ENCODE peak calls at places on chromosomes 3 and 15, in six cellular contexts. R is tibial artery, G is cardiac fibroblast, X is mesothelial cell of epicardium, S is Panc1, E is AG04450. F is an unnamed sample.

GRCh38 chr3:48222616-48223513 is at the start of gene CAMP:
- DNase-seq in X (peak), R (peak), E (no peak), S (no peak), G (peak), F (peak)

GRCh38 chr3:96958856-96959255 is 144.5 kb downstream of the EPHA6 start:
- DNase-seq in G (peak), E (no peak), S (no peak), R (no peak), X (no peak), F (no peak)

GRCh38 chr15:57031605-57032004 is 113.2 kb downstream of the TCF12 start:
- DNase-seq in R (peak), G (peak), E (no peak), X (no peak), S (no peak), F (no peak)

GRCh38 chr15:43370310-43370974 is 401 bp downstream of the ZSCAN29 start:
- DNase-seq in X (peak), R (peak), E (no peak), S (no peak), G (peak), F (no peak)

GRCh38 chr15:78675206-78675605 is 34.2 kb upstream of the CHRNB4 start:
- DNase-seq in S (no peak), G (no peak), R (no peak), X (no peak), E (no peak), F (no peak)

GRCh38 chr15:57591822-57592367 is at the start of gene MYZAP:
- DNase-seq in S (no peak), X (peak), E (no peak), R (peak), G (peak), F (no peak)

GRCh38 chr3:55162031-55162784 is 234.3 kb upstream of the LRTM1 start:
- DNase-seq in R (no peak), X (no peak), E (no peak), G (peak), S (no peak), F (no peak)

GRCh38 chr3:101848754-101849713 is at the start of gene NFKBIZ:
- DNase-seq in S (no peak), E (peak), X (peak), G (peak), R (peak), F (peak)

GRCh38 chr3:172522871-172523818 is at the start of gene TNFSF10:
- DNase-seq in X (no peak), S (no peak), G (no peak), E (no peak), R (peak), F (no peak)

GRCh38 chr3:183131735-183132134 is 30.8 kb downstream of the LAMP3 start:
- DNase-seq in G (peak), X (no peak), E (no peak), S (no peak), R (no peak), F (no peak)

GRCh38 chr3:45407634-45408033 is 19.3 kb downstream of the LARS2 start:
- DNase-seq in X (no peak), R (no peak), G (no peak), S (no peak), E (no peak), F (no peak)

GRCh38 chr3:45406812-45407211 is 18.4 kb downstream of the LARS2 start:
- DNase-seq in R (no peak), X (no peak), E (no peak), S (no peak), G (no peak), F (no peak)

GRCh38 chr3:45397754-45398153 is 9.4 kb downstream of the LARS2 start:
- DNase-seq in X (no peak), R (no peak), S (no peak), E (no peak), G (no peak), F (no peak)

GRCh38 chr3:45398167-45398566 is 9.8 kb downstream of the LARS2 start:
- DNase-seq in X (no peak), S (no peak), E (no peak), R (no peak), G (no peak), F (no peak)

GRCh38 chr3:45402138-45402537 is 13.8 kb downstream of the LARS2 start:
- DNase-seq in X (no peak), E (no peak), G (no peak), S (no peak), R (no peak), F (no peak)
- TF ChIP-seq CTCF in X (no peak), E (no peak), G (no peak), S (no peak), R (no peak), F (no peak)

GRCh38 chr3:62554264-62554799 is 181.0 kb upstream of the FEZF2 start:
- DNase-seq in R (no peak), G (peak), E (no peak), S (no peak), X (no peak), F (no peak)
- TF ChIP-seq CTCF in R (no peak), G (peak), E (peak), S (peak), X (no peak), F (no peak)

DNA sequence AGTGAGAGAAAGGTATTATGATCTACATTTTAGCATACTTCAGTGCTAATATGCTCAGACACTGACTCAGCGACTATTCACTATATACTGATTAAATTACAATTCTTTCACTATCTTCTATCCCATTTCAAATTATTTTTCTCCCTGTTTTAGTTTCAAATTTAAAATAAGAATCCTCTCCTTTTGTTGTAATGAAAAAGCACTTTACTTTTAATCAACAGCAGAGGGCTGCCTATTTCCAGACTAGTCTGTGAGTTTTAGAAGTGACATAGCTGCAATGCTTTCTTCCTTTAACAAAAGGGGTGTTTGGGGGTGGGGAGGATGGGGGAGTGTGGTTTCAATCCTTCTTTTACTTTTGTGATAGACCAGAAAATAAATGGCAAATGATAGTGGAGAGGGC is 2.4 kb downstream of the NEDD4 start:
- DNase-seq in S (no peak), R (no peak), X (no peak), E (no peak), G (no peak), F (no peak)
- TF ChIP-seq CTCF in S (no peak), R (no peak), X (no peak), E (peak), G (no peak), F (no peak)

GRCh38 chr3:50238549-50239026 is 2.6 kb downstream of the GNAI2 start:
- DNase-seq in S (no peak), G (peak), X (no peak), R (peak), E (no peak), F (peak)
- TF ChIP-seq CTCF in S (no peak), G (peak), X (no peak), R (no peak), E (no peak), F (no peak)

DNA sequence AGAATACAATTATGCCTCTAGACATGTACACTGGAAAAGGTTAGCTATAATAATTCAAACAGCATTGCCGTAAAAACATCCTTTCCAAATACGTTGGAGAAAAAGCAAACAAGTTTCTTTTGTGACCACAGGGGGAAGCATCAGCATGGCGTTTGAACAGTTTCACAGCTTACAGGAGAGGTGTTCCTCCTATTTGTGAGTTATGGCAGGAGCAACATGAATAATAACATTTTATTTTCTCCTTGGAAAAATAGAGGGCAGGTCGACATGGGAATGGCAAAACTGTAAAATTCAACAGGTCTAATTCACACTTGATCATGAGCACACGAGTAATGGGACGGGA is 39.7 kb upstream of the GADL1 start:
- DNase-seq in R (no peak), G (peak), X (no peak), S (peak), E (peak), F (no peak)
- TF ChIP-seq CTCF in R (peak), G (peak), X (no peak), S (peak), E (peak), F (peak)

GRCh38 chr15:88335074-88335473 is 78.5 kb upstream of the NTRK3 start:
- DNase-seq in G (no peak), S (no peak), X (no peak), R (no peak), E (no peak), F (no peak)

GRCh38 chr15:88334436-88334835 is 77.9 kb upstream of the NTRK3 start:
- DNase-seq in G (peak), R (no peak), E (no peak), X (no peak), S (no peak), F (no peak)

GRCh38 chr15:88342666-88343065 is 86.1 kb upstream of the NTRK3 start:
- DNase-seq in E (no peak), X (no peak), G (no peak), R (no peak), S (no peak), F (no peak)

GRCh38 chr15:88341653-88342052 is 85.1 kb upstream of the NTRK3 start:
- DNase-seq in R (no peak), X (no peak), E (no peak), S (no peak), G (no peak), F (no peak)

DNA sequence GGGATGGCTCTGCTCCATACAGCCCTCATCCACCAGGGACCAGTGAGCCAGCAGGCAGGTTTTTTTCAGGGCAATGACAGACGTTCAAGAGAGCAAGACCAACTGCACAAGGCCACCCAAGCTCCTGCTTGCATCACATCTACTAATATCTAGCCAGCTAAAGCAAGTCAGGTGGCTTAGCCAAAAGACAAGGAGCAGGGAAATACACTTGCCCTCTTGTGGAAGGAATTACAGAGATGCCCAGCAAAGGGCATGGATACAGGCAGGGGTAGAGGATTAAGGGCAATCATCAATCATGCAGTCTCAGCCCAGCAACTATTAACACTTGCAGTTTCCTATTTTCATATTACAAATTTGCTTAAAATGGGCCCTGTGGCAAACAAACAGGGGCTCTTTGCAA is 81.5 kb upstream of the NTRK3 start:
- DNase-seq in R (no peak), G (no peak), X (no peak), S (no peak), E (no peak), F (no peak)
- TF ChIP-seq CTCF in R (no peak), G (no peak), X (no peak), S (peak), E (no peak), F (no peak)